ENCODE peak calls at places on chromosomes 11 and 22, in eight cellular contexts. Q, F, R, Y, C, H, T and E are unnamed samples.

GRCh38 chr11:69654001-69654659 is 13.2 kb downstream of the CCND1 start:
- DNase-seq in Q (no peak), F (no peak), R (no peak), Y (no peak), C (no peak), H (no peak), T (no peak), E (peak; percentile 71)

GRCh38 chr22:37304595-37305343 is 22.5 kb downstream of the CYTH4 start:
- DNase-seq in Q (no peak), F (no peak), R (no peak), Y (no peak), C (no peak), H (no peak), T (peak; percentile 40), E (no peak)

GRCh38 chr11:69516526-69516925 is 35.1 kb downstream of the LINC01488 start:
- DNase-seq in Q (no peak), F (no peak), R (no peak), Y (no peak), C (no peak), H (no peak), T (no peak), E (peak; percentile 23)

GRCh38 chr22:38214248-38215056 is 12.7 kb downstream of the MAFF start:
- DNase-seq in Q (peak; percentile 55), F (peak; percentile 69), R (peak; percentile 78), Y (peak; percentile 63), C (peak; percentile 69), H (peak; percentile 29), T (peak; percentile 88), E (peak; percentile 91)

GRCh38 chr11:99911116-99911515 is 776.0 kb upstream of the ARHGAP42 start:
- DNase-seq in Q (no peak), F (no peak), R (peak; percentile 33), Y (no peak), C (no peak), H (no peak), T (peak; percentile 17), E (no peak)

GRCh38 chr22:37726240-37726887 is 29.5 kb downstream of the TRIOBP start:
- DNase-seq in Q (no peak), F (peak; percentile 52), R (no peak), Y (no peak), C (no peak), H (no peak), T (no peak), E (no peak)

GRCh38 chr22:48624401-48624800 is 1203.3 kb downstream of the BRD1 start:
- DNase-seq in Q (no peak), F (no peak), R (no peak), Y (no peak), C (no peak), H (no peak), T (no peak), E (peak; percentile 32)

GRCh38 chr11:108593910-108594434 is 404 bp upstream of the EXPH5 start:
- DNase-seq in Q (no peak), F (no peak), R (no peak), Y (no peak), C (no peak), H (no peak), T (no peak), E (no peak)

GRCh38 chr11:91773090-91773489 is 451.5 kb upstream of the FAT3 start:
- DNase-seq in Q (no peak), F (no peak), R (peak; percentile 86), Y (no peak), C (no peak), H (peak; percentile 57), T (peak; percentile 53), E (no peak)

GRCh38 chr22:20272174-20272573 is 4.1 kb upstream of the RTN4R start:
- DNase-seq in Q (no peak), F (no peak), R (no peak), Y (no peak), C (no peak), H (no peak), T (no peak), E (no peak)

GRCh38 chr22:41240377-41241132 is at the start of gene CHADL:
- DNase-seq in Q (no peak), F (no peak), R (no peak), Y (no peak), C (no peak), H (no peak), T (peak; percentile 62), E (no peak)

GRCh38 chr22:42275176-42275575 is 4.7 kb upstream of the TCF20 start:
- DNase-seq in Q (no peak), F (no peak), R (no peak), Y (no peak), C (no peak), H (no peak), T (no peak), E (no peak)

GRCh38 chr22:44181033-44181911 is 547 bp downstream of the PARVG start:
- DNase-seq in Q (no peak), F (no peak), R (peak; percentile 56), Y (peak; percentile 43), C (peak; percentile 54), H (no peak), T (no peak), E (peak; percentile 71)

GRCh38 chr11:86719781-86720463 is 47.5 kb upstream of the ME3 start:
- DNase-seq in Q (no peak), F (no peak), R (peak; percentile 77), Y (no peak), C (no peak), H (no peak), T (no peak), E (no peak)

GRCh38 chr11:127056338-127056971 is 55.9 kb upstream of the KIRREL3 start:
- DNase-seq in Q (no peak), F (no peak), R (peak; percentile 19), Y (no peak), C (no peak), H (no peak), T (no peak), E (no peak)

GRCh38 chr11:75273331-75273988 is 32.9 kb downstream of the TPBGL start:
- DNase-seq in Q (peak; percentile 3), F (no peak), R (no peak), Y (no peak), C (peak; percentile 13), H (no peak), T (no peak), E (no peak)

GRCh38 chr11:17651061-17651460 is 68.3 kb upstream of the MYOD1 start:
- DNase-seq in Q (no peak), F (no peak), R (no peak), Y (no peak), C (no peak), H (no peak), T (no peak), E (no peak)

DNA sequence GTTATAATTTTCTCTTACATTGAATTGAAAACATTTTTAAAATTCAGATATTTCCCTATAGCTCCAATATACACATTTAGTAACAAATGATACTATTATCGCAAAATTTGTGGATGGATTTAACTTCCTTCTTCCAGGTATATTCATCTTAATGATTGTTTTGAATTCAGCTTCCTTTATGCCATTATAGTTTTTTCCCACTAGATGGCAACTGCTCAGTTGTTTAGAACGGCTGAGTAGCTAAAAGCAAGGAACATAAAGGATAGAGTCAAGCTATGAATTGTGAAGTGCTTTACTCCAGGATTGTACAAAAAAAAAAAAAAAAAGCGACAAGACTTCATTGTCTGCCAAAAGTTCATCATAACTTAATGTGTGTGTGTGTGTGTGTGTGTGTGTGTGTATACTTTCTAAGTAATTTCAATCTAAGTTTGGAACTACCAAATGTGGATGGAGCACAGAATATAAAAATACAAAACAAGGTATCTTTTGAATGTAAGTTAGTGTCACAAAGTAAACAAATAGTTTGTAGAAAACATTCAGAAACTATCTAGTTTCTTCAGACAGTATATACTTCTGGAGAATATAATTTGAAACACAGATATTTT is 846.4 kb downstream of the DLG2 start:
- DNase-seq in Q (no peak), F (no peak), R (peak; percentile 34), Y (no peak), C (no peak), H (peak; percentile 21), T (peak; percentile 34), E (no peak)
- TF ChIP-seq CTCF in Q (peak; percentile 55), F (no peak), R (peak; percentile 64), Y (peak; percentile 15), C (no peak), H (peak; percentile 78), T (peak; percentile 71), E (peak; percentile 6)

DNA sequence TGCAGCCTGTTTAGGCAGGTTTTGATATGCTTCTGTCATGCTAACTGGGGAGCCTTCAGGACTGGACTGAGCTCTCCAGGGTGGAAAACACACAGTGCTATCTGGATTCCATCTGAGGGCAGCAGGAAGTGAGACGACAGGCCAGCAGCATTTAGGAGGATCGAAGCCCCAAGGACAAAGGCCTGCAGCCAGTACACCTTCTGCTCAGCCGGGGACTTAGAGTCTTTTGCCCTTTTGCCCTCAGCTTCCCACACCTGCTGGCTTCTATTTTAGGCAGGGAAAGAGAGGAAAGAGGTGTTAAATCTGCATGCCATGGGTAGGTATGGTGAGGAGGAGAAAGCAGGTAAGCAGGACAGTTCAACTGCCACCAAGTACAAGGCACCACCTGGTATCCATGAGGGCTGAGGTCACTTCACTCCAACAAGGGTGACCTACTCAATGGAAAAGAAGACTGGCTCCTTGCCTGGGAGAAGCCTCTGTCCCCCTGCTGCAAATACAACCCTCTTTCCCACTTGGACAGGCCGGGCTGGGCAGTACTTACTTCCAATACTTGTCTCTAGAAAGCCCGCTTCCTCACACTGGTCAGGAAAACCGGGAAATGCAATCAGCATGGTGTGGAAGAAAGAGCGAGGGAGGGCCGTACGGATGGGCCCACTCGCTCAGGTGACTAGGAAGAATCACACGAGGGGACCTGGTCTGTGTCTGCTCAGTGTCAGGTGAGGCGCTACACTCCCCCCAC is 12.3 kb downstream of the LARGE2 start:
- DNase-seq in Q (peak; percentile 21), F (no peak), R (no peak), Y (no peak), C (no peak), H (no peak), T (no peak), E (no peak)
- H3K4me1 ChIP-seq in Q (peaks cover 30% of the 10 kb centered on the region), F (no peaks in the 10 kb centered on the region), R (no peaks in the 10 kb centered on the region), Y (peaks cover 36% of the 10 kb centered on the region), C (peaks cover 12% of the 10 kb centered on the region), H (peaks cover 4% of the 10 kb centered on the region), T (no peaks in the 10 kb centered on the region), E (no peaks in the 10 kb centered on the region)

DNA sequence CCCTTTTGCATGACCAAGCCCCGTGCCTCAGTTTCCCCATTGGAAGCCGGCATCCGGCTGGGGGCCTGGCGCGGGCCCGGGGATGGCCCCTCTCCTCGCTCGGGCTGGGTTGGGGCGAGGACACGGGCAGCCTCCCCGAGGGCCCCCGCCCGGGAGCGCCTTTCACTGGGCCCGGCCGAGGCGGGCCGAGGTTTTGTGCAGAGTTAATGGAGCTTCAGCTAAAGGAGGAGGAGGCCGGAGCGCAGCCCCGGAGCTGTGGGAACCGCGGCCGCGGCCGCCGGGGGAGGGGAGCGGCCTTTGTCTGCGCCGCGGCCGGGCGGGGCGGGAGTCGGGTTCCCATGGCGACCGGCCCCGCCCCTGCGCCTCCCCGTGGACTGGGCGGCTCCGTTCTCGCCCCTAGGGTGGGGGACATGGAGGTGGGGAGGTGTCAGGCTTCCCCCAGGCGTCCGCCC is 1.4 kb upstream of the MAPK11 start:
- DNase-seq in Q (peak; percentile 53), F (peak; percentile 77), R (peak; percentile 87), Y (peak; percentile 77), C (peak; percentile 77), H (peak; percentile 77), T (peak; percentile 96), E (peak; percentile 90)
- H3K4me3 ChIP-seq in Q (no peak overlapping the region), F (peak overlapping the region; percentile 45), R (peak overlapping the region; percentile 56), Y (peak overlapping the region; percentile 54), C (peak overlapping the region; percentile 76), H (peak overlapping the region; percentile 45), T (peak overlapping the region; percentile 49), E (peak overlapping the region; percentile 33)

DNA sequence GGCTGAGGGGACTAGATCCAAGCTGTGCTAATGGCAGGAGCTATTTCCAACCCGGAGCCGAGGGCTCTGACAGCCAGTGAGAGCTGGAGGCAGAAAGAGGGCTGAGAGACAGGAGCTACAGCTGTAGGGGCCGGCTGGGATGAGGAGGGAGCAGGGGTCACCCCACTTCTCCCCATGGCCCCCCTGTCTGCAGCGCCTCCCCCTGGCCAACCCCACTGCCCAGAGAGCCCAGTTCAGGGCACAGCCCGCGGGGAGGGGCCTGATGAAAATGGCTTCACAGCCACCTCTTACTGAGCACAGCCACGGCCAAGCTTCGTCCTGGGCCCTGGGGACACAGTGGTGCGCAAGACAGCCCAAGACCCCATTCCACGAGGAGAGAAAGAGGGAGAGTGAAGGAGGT is 27.9 kb downstream of the RPL3 start:
- DNase-seq in Q (no peak), F (no peak), R (no peak), Y (no peak), C (no peak), H (no peak), T (no peak), E (no peak)
- TF ChIP-seq CTCF in Q (no peak), F (no peak), R (peak; percentile 44), Y (no peak), C (no peak), H (no peak), T (peak; percentile 14), E (no peak)